ENCODE peak calls at places on chromosomes 4 and X, in five cellular contexts. Z is CD8-positive, alpha-beta memory T cell; F is spleen; E is neuronal stem cell; A is effector memory CD4-positive, alpha-beta T cell. N is an unnamed sample. For H3K9me3, the result is how much of the 10 kb centered on the place peaks cover.

GRCh38 chr4:98290511-98290910 is 29.3 kb downstream of the RAP1GDS1 start:
- DNase-seq in F (no peak), E (no peak), A (no peak), Z (no peak), N (no peak)

GRCh38 chr4:84814100-84814750 is 152.3 kb downstream of the WDFY3 start:
- DNase-seq in A (no peak), F (no peak), Z (no peak), E (no peak), N (no peak)

GRCh38 chrX:103791826-103792458 is 15.3 kb downstream of the PLP1 start:
- DNase-seq in E (no peak), A (no peak), F (no peak), Z (no peak), N (no peak)

GRCh38 chr4:76407440-76408119 is 13.4 kb downstream of the CCDC158 start:
- DNase-seq in Z (no peak), A (no peak), F (no peak), E (no peak), N (no peak)

GRCh38 chr4:92387459-92388069 is 83.8 kb downstream of the GRID2 start:
- DNase-seq in E (peak), A (no peak), F (no peak), Z (no peak), N (no peak)

GRCh38 chr4:9894604-9895361 is 113.3 kb downstream of the DRD5 start:
- DNase-seq in Z (no peak), E (no peak), A (no peak), F (no peak), N (no peak)

GRCh38 chr4:151801547-151802516 is 41.0 kb upstream of the GATB start:
- DNase-seq in F (no peak), E (peak), A (peak), Z (peak), N (peak)

GRCh38 chr4:163003979-163004378 is 162.7 kb downstream of the NAF1 start:
- DNase-seq in E (no peak), F (no peak), A (no peak), Z (no peak), N (no peak)

GRCh38 chr4:139594591-139595185 is 38.7 kb upstream of the SETD7 start:
- DNase-seq in Z (no peak), A (no peak), F (no peak), E (no peak), N (no peak)

GRCh38 chr4:104472766-104473165 is 21.9 kb downstream of the CXXC4 start:
- DNase-seq in Z (no peak), A (no peak), E (no peak), F (no peak), N (no peak)

GRCh38 chr4:156934259-156934635 is 37.4 kb downstream of the PDGFC start:
- DNase-seq in E (no peak), A (no peak), Z (no peak), F (no peak), N (no peak)

GRCh38 chrX:49001521-49002090 is 458 bp downstream of the GRIPAP1 start:
- DNase-seq in E (peak), Z (peak), A (peak), F (peak), N (peak)

GRCh38 chr4:69536558-69536957 is 40.9 kb upstream of the UGT2B4 start:
- DNase-seq in Z (no peak), F (no peak), E (no peak), A (no peak), N (no peak)

GRCh38 chr4:186203391-186203802 is 12.0 kb downstream of the CYP4V2 start:
- DNase-seq in E (no peak), Z (no peak), A (no peak), F (no peak), N (no peak)

GRCh38 chr4:56976878-56977320 is 507 bp downstream of the NOA1 start:
- DNase-seq in F (peak), Z (peak), A (peak), E (peak), N (peak)

GRCh38 chr4:127782025-127782274 is 172 bp upstream of the HSPA4L start:
- DNase-seq in A (no peak), Z (no peak), E (peak), F (peak), N (no peak)

GRCh38 chr4:100177855-100178254 is 12.4 kb downstream of the DDIT4L start:
- DNase-seq in Z (no peak), A (no peak), F (no peak), E (no peak), N (no peak)

GRCh38 chr4:149793459-149793858 is 22.2 kb downstream of the IQCM start:
- DNase-seq in F (no peak), A (no peak), E (no peak), Z (no peak), N (no peak)

GRCh38 chrX:45806410-45807121 is 605.9 kb upstream of the DIPK2B start:
- DNase-seq in F (no peak), A (peak), E (no peak), Z (peak), N (no peak)

GRCh38 chr4:70687821-70688794 is at the start of gene UTP3:
- DNase-seq in A (peak), Z (peak), E (peak), F (peak), N (peak)

GRCh38 chr4:114400531-114400930 is 198.1 kb upstream of the UGT8 start:
- DNase-seq in F (no peak), A (no peak), E (no peak), Z (no peak), N (no peak)

GRCh38 chr4:168509786-168510185 is 12.9 kb downstream of the PALLD start:
- DNase-seq in Z (no peak), A (peak), F (no peak), E (no peak), N (no peak)

GRCh38 chr4:20326977-20327376 is 75.3 kb downstream of the SLIT2 start:
- DNase-seq in F (no peak), Z (no peak), A (no peak), E (no peak), N (no peak)

GRCh38 chr4:185265942-185266341 is 56.5 kb downstream of the SNX25 start:
- DNase-seq in F (no peak), E (no peak), Z (no peak), A (no peak), N (no peak)

GRCh38 chrX:18931972-18932371 is 51.9 kb downstream of the PHKA2 start:
- DNase-seq in F (no peak), E (peak), Z (no peak), A (no peak), N (no peak)

GRCh38 chr4:40827774-40828173 is 78.0 kb downstream of the NSUN7 start:
- DNase-seq in E (no peak), A (no peak), F (no peak), Z (no peak), N (no peak)

GRCh38 chr4:13294961-13295605 is 189.1 kb downstream of the RAB28 start:
- DNase-seq in E (no peak), A (no peak), Z (no peak), F (no peak), N (no peak)

GRCh38 chrX:23317799-23318724 is 16.6 kb upstream of the PTCHD1 start:
- DNase-seq in A (no peak), F (no peak), Z (no peak), E (no peak), N (no peak)

GRCh38 chr4:162839814-162840213 is 326.9 kb downstream of the NAF1 start:
- DNase-seq in Z (no peak), E (no peak), F (no peak), A (no peak), N (no peak)

DNA sequence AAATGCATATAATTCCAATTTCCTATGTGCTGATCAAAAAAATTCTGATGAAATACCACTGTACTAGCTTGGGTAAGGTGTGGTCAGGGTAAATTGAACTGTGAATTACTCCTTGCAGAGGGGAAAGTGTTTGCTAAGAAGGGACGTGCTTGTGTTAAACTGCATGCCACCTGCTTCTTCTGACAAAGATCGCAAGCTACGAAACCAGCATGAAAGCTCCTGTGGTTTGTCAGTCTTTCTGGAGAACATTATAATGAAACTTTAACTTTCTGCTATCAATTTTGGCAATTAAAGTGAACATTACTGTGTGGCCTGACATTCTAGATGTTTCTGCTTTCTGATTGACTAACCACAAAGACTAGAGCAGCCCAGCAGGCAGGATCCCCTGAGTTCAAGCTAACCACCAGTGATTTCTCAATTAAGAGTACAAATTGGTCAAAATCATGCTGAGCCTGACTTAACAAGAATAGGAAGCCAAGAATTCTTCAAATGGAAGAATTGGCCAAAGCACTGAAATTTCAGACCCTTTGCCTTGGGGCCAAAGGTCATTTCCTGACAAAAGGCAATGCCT is 239.0 kb downstream of the SLITRK2 start:
- DNase-seq in F (no peak), Z (no peak), E (peak), A (no peak), N (no peak)
- H3K9me3 ChIP-seq in F (under half), Z (under half), E (under half), A (under half), N (under half)

GRCh38 chrX:47643926-47644325 is 6.4 kb downstream of the ELK1 start:
- DNase-seq in F (no peak), E (no peak), A (no peak), Z (no peak), N (no peak)

GRCh38 chrX:47648376-47648775 is 2.0 kb downstream of the ELK1 start:
- DNase-seq in Z (no peak), A (no peak), E (no peak), F (no peak), N (no peak)

GRCh38 chrX:47645530-47645929 is 4.8 kb downstream of the ELK1 start:
- DNase-seq in Z (no peak), A (no peak), E (no peak), F (no peak), N (no peak)

GRCh38 chrX:47646636-47647035 is 3.7 kb downstream of the ELK1 start:
- DNase-seq in F (no peak), E (no peak), Z (no peak), A (no peak), N (no peak)

GRCh38 chrX:47644557-47645091 is 5.7 kb downstream of the ELK1 start:
- DNase-seq in A (no peak), Z (no peak), E (no peak), F (no peak), N (no peak)
- H3K9me3 ChIP-seq in A (under half), Z (under half), E (under half), F (under half), N (under half)

GRCh38 chrX:135287266-135287823 is 21.9 kb upstream of the ETDC start:
- DNase-seq in A (no peak), F (no peak), E (no peak), Z (no peak), N (no peak)
- H3K9me3 ChIP-seq in A (under half), F (half or more), E (under half), Z (under half), N (under half)

GRCh38 chrX:146433771-146434170 is 375.8 kb upstream of the CXorf51B start:
- DNase-seq in Z (no peak), F (no peak), E (no peak), A (no peak), N (no peak)

GRCh38 chrX:146435472-146435871 is 374.1 kb upstream of the CXorf51B start:
- DNase-seq in A (no peak), Z (no peak), F (no peak), E (no peak), N (no peak)
- H3K9me3 ChIP-seq in A (under half), Z (under half), F (under half), E (under half), N (under half)

DNA sequence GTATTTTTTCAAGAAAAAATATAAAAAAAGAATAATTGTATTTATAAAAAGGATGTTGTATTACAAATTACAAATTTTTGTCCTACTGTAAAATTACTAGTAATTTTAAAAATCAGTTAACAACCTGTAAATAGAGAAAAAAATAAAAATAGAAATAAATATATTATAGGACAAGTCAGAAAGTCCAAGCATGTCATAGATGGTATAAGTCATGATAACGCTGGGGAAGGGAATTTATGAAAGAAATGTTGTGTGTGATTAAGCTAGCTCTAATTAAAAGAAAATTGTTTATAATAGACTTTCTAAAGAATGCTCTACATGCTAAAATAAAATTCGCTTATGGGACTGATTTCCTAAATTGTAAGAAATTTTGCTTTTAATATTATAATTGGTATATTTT is 2329.9 kb downstream of the ARAP2 start:
- DNase-seq in A (no peak), F (no peak), Z (no peak), E (no peak), N (no peak)
- H3K9me3 ChIP-seq in A (under half), F (under half), Z (under half), E (under half), N (under half)

GRCh38 chr4:78220283-78220682 is 163.2 kb downstream of the FRAS1 start:
- DNase-seq in A (no peak), F (no peak), E (no peak), Z (no peak), N (no peak)

GRCh38 chr4:78218260-78218659 is 161.1 kb downstream of the FRAS1 start:
- DNase-seq in F (no peak), Z (no peak), E (no peak), A (no peak), N (no peak)

GRCh38 chr4:78214078-78214477 is 157.0 kb downstream of the FRAS1 start:
- DNase-seq in E (no peak), F (no peak), Z (no peak), A (no peak), N (no peak)

GRCh38 chr4:78219825-78220224 is 162.7 kb downstream of the FRAS1 start:
- DNase-seq in F (no peak), Z (no peak), E (no peak), A (no peak), N (no peak)

GRCh38 chr4:78217557-78217956 is 160.4 kb downstream of the FRAS1 start:
- DNase-seq in Z (no peak), F (no peak), A (no peak), E (no peak), N (no peak)
- H3K9me3 ChIP-seq in Z (under half), F (under half), A (under half), E (under half), N (under half)

DNA sequence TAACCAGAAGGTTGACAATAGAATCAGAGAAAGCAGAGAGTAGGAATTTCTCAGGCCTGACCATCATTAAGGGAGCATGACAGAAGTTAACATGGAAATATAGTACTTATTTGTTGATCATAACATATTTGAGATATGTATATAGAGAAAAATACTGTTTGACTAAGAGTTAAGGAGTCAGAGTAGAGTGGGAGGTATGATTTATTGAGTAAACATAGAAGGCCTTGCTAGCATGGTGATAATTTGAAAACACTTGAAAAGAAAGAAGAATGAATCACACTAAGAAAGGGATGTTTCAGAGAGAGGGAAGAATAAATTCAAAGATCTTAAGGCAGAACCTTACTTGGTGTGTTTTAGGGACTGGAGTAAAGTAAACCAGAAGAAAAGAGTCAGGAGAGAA is 437.2 kb upstream of the TECRL start:
- DNase-seq in E (no peak), A (no peak), F (no peak), Z (no peak), N (no peak)
- H3K9me3 ChIP-seq in E (under half), A (under half), F (under half), Z (under half), N (under half)

GRCh38 chrX:77640702-77641101 is 145.3 kb downstream of the ATRX start:
- DNase-seq in A (no peak), F (no peak), E (no peak), Z (no peak), N (no peak)

GRCh38 chrX:77639820-77640219 is 146.2 kb downstream of the ATRX start:
- DNase-seq in Z (no peak), A (no peak), E (no peak), F (no peak), N (no peak)

GRCh38 chrX:77638397-77638796 is 147.6 kb downstream of the ATRX start:
- DNase-seq in A (no peak), E (no peak), Z (no peak), F (no peak), N (no peak)

DNA sequence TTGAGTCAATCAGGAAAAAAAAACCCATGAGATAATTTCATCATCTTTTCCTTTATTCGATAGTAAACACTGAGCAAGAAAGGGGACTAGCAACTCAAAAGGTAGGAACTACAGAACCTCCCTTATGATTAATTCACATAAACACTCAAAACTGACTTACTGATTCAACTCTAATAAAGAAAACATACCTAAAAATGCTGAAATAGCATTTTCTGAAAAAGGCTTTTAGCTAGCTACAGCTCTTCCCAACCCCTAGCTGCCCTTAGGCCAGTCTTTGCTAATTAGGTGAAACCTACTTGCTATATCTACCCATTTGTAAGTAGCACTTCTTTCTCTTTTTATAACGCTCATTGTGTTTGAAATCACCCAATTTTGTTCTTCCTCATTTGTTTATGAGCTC is 150.6 kb downstream of the ATRX start:
- DNase-seq in E (no peak), F (no peak), A (no peak), Z (no peak), N (no peak)
- H3K9me3 ChIP-seq in E (under half), F (under half), A (under half), Z (under half), N (under half)

GRCh38 chr4:71830-72229 is 18.7 kb downstream of the ZNF595 start:
- DNase-seq in E (no peak), F (no peak), Z (no peak), A (no peak), N (no peak)
- H3K9me3 ChIP-seq in E (half or more), F (half or more), Z (under half), A (under half), N (under half)